ENCODE peak calls at places on chromosomes 7 and 10, in four cellular contexts. H is Calu3; D is activated T-helper 1 cell treated with anti-CD3 and anti-CD28 coated beads, Interleukin-2, amount 50 U/mL, for 16 hours; U is GM13977. B is an unnamed sample.

GRCh38 chr7:101172005-101172853 is 6.9 kb upstream of the VGF start:
- DNase-seq in U (no peak), D (no peak), H (no peak), B (peak; percentile 14)

GRCh38 chr7:89605362-89605761 is 548.9 kb upstream of the STEAP1 start:
- DNase-seq in D (no peak), H (no peak), U (no peak), B (no peak)

GRCh38 chr10:1624240-1624639 is 113.1 kb downstream of the ADARB2 start:
- DNase-seq in H (no peak), U (no peak), D (no peak), B (no peak)

GRCh38 chr7:16619979-16620408 is 25.6 kb downstream of the ANKMY2 start:
- DNase-seq in D (no peak), U (peak; percentile 76), H (no peak), B (no peak)

GRCh38 chr10:69290993-69291392 is 12.7 kb downstream of the HK1 start:
- DNase-seq in H (no peak), U (no peak), D (no peak), B (no peak)

GRCh38 chr7:35624299-35625186 is 70.4 kb downstream of the HERPUD2 start:
- DNase-seq in U (peak; percentile 65), D (no peak), H (peak; percentile 68), B (peak; percentile 58)

GRCh38 chr10:47454294-47455058 is 29.4 kb downstream of the ANXA8 start:
- DNase-seq in D (no peak), U (no peak), H (no peak), B (no peak)

GRCh38 chr10:6218692-6219493 is 16.2 kb downstream of the PFKFB3 start:
- DNase-seq in D (no peak), U (no peak), H (no peak), B (no peak)

GRCh38 chr7:144812379-144813283 is 23.2 kb downstream of the TPK1 start:
- DNase-seq in H (no peak), U (no peak), D (peak; percentile 15), B (no peak)

GRCh38 chr10:97230146-97230545 is 44.4 kb upstream of the SLIT1 start:
- DNase-seq in D (no peak), H (no peak), U (no peak), B (no peak)

GRCh38 chr7:43658718-43659548 is 70.4 kb downstream of the COA1 start:
- DNase-seq in D (no peak), U (peak; percentile 52), H (no peak), B (no peak)

GRCh38 chr10:92239600-92240288 is 51.1 kb downstream of the CPEB3 start:
- DNase-seq in H (peak; percentile 28), D (no peak), U (peak; percentile 64), B (peak; percentile 39)

GRCh38 chr7:28903779-28904538 is 54.2 kb downstream of the TRIL start:
- DNase-seq in D (no peak), H (no peak), U (no peak), B (no peak)

GRCh38 chr10:130771491-130771890 is 540.0 kb downstream of the TCERG1L start:
- DNase-seq in H (no peak), U (no peak), D (no peak), B (no peak)

GRCh38 chr7:98474558-98474957 is 73.7 kb upstream of the BAIAP2L1 start:
- DNase-seq in H (no peak), U (no peak), D (no peak), B (no peak)

GRCh38 chr10:44894691-44895090 is 16.4 kb upstream of the TMEM72 start:
- DNase-seq in H (no peak), D (no peak), U (no peak), B (no peak)

GRCh38 chr10:625335-625699 is 64.2 kb downstream of the DIP2C start:
- DNase-seq in D (no peak), H (no peak), U (no peak), B (no peak)

GRCh38 chr7:43648725-43649406 is 66.0 kb downstream of the STK17A start:
- DNase-seq in H (peak; percentile 62), U (peak; percentile 77), D (peak; percentile 56), B (no peak)

GRCh38 chr7:5773661-5774086 is 7.8 kb downstream of the RNF216 start:
- DNase-seq in U (no peak), D (no peak), H (peak; percentile 73), B (no peak)

GRCh38 chr7:144004703-144005102 is 4.6 kb downstream of the OR6B1 start:
- DNase-seq in U (no peak), H (no peak), D (no peak), B (no peak)

GRCh38 chr7:104848386-104848990 is 165.5 kb upstream of the KMT2E start:
- DNase-seq in U (peak; percentile 33), D (peak; percentile 6), H (peak; percentile 51), B (peak; percentile 23)

GRCh38 chr10:44935201-44935960 is 24.2 kb upstream of the RASSF4 start:
- DNase-seq in U (no peak), H (peak; percentile 50), D (no peak), B (no peak)

GRCh38 chr10:88028654-88029053 is 165.2 kb downstream of the PTEN start:
- DNase-seq in U (no peak), H (no peak), D (no peak), B (peak; percentile 33)

GRCh38 chr10:103192451-103193106 is 493 bp downstream of the NT5C2 start:
- DNase-seq in H (peak; percentile 65), D (peak; percentile 39), U (peak; percentile 73), B (peak; percentile 57)